ENCODE peak calls at places on chromosomes 2 and 18, in nine cellular contexts. Q, F, R, M, G, H, U, Y and K are unnamed samples.

GRCh38 chr2:39881948-39882347 is 102.9 kb upstream of the THUMPD2 start:
- DNase-seq in Q (no peak), F (no peak), R (no peak), M (no peak), G (no peak), H (no peak), U (peak; percentile 6), Y (no peak), K (no peak)

GRCh38 chr18:59795882-59796281 is 98.7 kb upstream of the CCBE1 start:
- DNase-seq in Q (no peak), F (no peak), R (no peak), M (no peak), G (no peak), H (no peak), U (no peak), Y (no peak), K (no peak)

GRCh38 chr18:56003651-56004050 is 415.7 kb upstream of the TCF4 start:
- DNase-seq in Q (no peak), F (no peak), R (peak; percentile 45), M (no peak), G (no peak), H (no peak), U (no peak), Y (no peak), K (no peak)

GRCh38 chr2:207487650-207488315 is 42.0 kb upstream of the CREB1 start:
- DNase-seq in Q (no peak), F (no peak), R (no peak), M (peak; percentile 77), G (no peak), H (no peak), U (peak; percentile 86), Y (no peak), K (no peak)

GRCh38 chr2:161681043-161681442 is 56.8 kb downstream of the SLC4A10 start:
- DNase-seq in Q (peak; percentile 37), F (no peak), R (no peak), M (peak; percentile 39), G (no peak), H (no peak), U (no peak), Y (no peak), K (no peak)

GRCh38 chr2:11466307-11467125 is 555 bp upstream of the E2F6 start:
- DNase-seq in Q (no peak), F (no peak), R (no peak), M (no peak), G (no peak), H (no peak), U (no peak), Y (no peak), K (no peak)

GRCh38 chr2:196252408-196253114 is 81.2 kb upstream of the STK17B start:
- DNase-seq in Q (no peak), F (no peak), R (no peak), M (no peak), G (no peak), H (no peak), U (no peak), Y (no peak), K (no peak)

GRCh38 chr2:230472619-230473018 is 56.6 kb downstream of the SP100 start:
- DNase-seq in Q (peak; percentile 41), F (no peak), R (no peak), M (peak; percentile 43), G (no peak), H (no peak), U (peak; percentile 29), Y (peak; percentile 34), K (no peak)

GRCh38 chr2:148906136-148906535 is 31.1 kb downstream of the KIF5C start:
- DNase-seq in Q (no peak), F (no peak), R (no peak), M (no peak), G (no peak), H (no peak), U (no peak), Y (no peak), K (no peak)

GRCh38 chr2:218671077-218671653 is 637 bp downstream of the RNF25 start:
- DNase-seq in Q (peak; percentile 20), F (no peak), R (no peak), M (peak; percentile 9), G (no peak), H (peak; percentile 14), U (peak; percentile 71), Y (no peak), K (no peak)

GRCh38 chr2:119703526-119703925 is 24.5 kb downstream of the TMEM177 start:
- DNase-seq in Q (no peak), F (no peak), R (no peak), M (no peak), G (no peak), H (no peak), U (no peak), Y (no peak), K (no peak)

GRCh38 chr2:143701785-143702184 is 572.6 kb downstream of the ARHGAP15 start:
- DNase-seq in Q (no peak), F (no peak), R (no peak), M (no peak), G (no peak), H (no peak), U (no peak), Y (no peak), K (no peak)

GRCh38 chr2:20422679-20423271 is 24.1 kb upstream of the RHOB start:
- DNase-seq in Q (no peak), F (peak; percentile 49), R (peak; percentile 43), M (peak; percentile 57), G (no peak), H (peak; percentile 62), U (peak; percentile 60), Y (no peak), K (no peak)

DNA sequence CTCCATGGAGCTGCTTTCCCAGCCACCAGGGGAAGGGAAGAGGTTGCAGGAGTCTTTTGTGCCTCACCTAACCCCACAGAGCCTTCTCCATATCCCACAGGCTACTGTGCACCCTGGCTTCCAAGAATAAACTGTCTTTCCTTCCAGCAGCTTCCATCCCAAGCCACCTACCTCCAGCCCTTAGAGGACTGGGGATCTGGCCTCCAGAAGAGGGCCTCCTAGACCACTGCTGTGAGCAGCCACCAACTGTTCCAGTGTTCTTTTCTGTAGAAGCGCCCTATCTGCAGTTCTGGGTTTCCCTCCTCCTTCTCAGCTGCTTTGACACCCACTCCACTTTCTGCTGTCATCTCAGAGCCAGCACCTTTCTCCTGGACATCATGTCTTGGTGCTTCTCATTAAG is 30.7 kb upstream of the REG3G start:
- DNase-seq in Q (no peak), F (no peak), R (no peak), M (no peak), G (no peak), H (no peak), U (no peak), Y (no peak), K (no peak)
- H3K27ac ChIP-seq in Q (no peak overlapping the region), F (no peak overlapping the region), R (no peak overlapping the region), M (no peak overlapping the region), G (no peak overlapping the region), H (no peak overlapping the region), U (no peak overlapping the region), Y (no peak overlapping the region), K (no peak overlapping the region)

DNA sequence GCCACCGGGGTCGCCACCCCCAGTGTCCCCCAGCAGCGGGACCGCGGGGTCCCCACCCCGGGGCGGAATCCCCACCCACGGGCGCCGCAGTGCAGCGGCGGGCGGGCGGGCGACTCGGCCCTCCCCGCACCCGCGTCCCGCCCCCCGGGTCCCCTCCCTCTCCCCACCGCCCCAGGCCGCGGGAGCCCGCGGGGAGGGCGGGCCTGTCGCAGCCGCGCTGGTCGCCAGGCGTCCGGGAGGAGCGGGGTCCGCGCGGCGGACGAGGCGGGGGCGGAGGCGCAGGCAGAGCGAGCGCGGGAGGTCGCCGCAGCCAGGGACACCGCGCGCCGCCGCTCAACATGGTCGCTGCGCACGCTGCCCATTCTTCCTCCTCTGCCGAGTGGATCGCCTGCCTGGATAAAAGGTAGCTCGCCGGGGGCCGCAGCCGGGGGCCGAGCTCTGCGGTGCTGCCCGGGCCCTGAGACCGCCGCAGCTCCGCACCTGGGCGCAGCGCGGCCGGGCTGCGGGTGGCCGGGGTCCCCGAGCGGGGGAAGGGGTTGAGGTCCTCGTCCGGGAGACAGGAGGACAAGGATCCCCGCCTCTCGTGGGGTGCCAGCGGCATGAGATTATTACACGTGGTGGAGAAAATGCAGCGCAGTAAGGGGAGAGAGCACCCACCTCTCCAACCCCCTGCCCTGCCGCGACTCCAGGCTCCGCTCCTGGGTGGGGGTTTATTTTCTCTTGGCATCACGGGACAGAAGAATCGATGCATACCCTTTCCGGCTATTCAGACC is at the start of gene RAPGEF4:
- DNase-seq in Q (no peak), F (no peak), R (no peak), M (no peak), G (no peak), H (peak; percentile 64), U (no peak), Y (no peak), K (no peak)
- H3K27ac ChIP-seq in Q (no peak within 1 kb of the TSS), F (no peak within 1 kb of the TSS), R (no peak within 1 kb of the TSS), M (no peak within 1 kb of the TSS), G (no peak within 1 kb of the TSS), H (no peak within 1 kb of the TSS), U (no peak within 1 kb of the TSS), Y (no peak within 1 kb of the TSS), K (peak within 1 kb of the TSS; percentile 67)

DNA sequence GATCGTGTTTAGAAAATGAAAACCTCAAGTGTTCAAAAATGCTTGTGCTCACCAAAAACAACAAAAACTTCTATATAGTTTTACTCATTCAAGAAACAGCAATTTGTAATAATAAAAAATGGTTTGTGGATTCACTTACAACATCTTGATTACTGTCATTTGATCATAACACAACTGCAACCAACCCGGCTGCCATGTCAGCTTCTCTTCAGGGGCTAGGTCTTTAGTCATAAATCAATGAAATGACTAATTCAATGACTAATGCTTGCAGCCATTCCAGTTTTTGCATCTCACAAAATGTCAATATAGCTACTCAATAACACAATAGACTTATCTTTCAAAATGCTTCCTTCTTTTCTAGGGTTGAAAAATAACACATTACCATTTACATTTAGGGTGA is 128.0 kb downstream of the OLA1 start:
- DNase-seq in Q (peak; percentile 6), F (no peak), R (no peak), M (no peak), G (no peak), H (no peak), U (peak; percentile 42), Y (no peak), K (no peak)
- H3K27ac ChIP-seq in Q (peak overlapping the region; percentile 29), F (no peak overlapping the region), R (no peak overlapping the region), M (no peak overlapping the region), G (no peak overlapping the region), H (peak overlapping the region; percentile 10), U (no peak overlapping the region), Y (no peak overlapping the region), K (no peak overlapping the region)

GRCh38 chr2:238286551-238286950 is 1.9 kb downstream of the PER2 start:
- DNase-seq in Q (no peak), F (peak; percentile 74), R (peak; percentile 66), M (peak; percentile 80), G (peak; percentile 73), H (no peak), U (peak; percentile 93), Y (no peak), K (no peak)

GRCh38 chr2:238286095-238286494 is 2.3 kb downstream of the PER2 start:
- DNase-seq in Q (no peak), F (no peak), R (no peak), M (no peak), G (no peak), H (no peak), U (no peak), Y (no peak), K (no peak)

GRCh38 chr2:238287702-238288649 is at the start of gene PER2:
- DNase-seq in Q (peak; percentile 82), F (peak; percentile 69), R (peak; percentile 76), M (peak; percentile 81), G (peak; percentile 63), H (peak; percentile 79), U (peak; percentile 98), Y (no peak), K (no peak)

GRCh38 chr2:238285653-238286082 is 2.7 kb downstream of the PER2 start:
- DNase-seq in Q (peak; percentile 84), F (peak; percentile 86), R (peak; percentile 64), M (peak; percentile 95), G (peak; percentile 85), H (peak; percentile 54), U (peak; percentile 99), Y (no peak), K (no peak)

GRCh38 chr2:238286987-238287386 is 1.4 kb downstream of the PER2 start:
- DNase-seq in Q (no peak), F (no peak), R (peak; percentile 23), M (no peak), G (no peak), H (no peak), U (no peak), Y (no peak), K (peak; percentile 39)
- H3K27ac ChIP-seq in Q (peak overlapping the region; percentile 91), F (peak overlapping the region; percentile 90), R (peak overlapping the region; percentile 90), M (no peak overlapping the region), G (peak overlapping the region; percentile 87), H (no peak overlapping the region), U (peak overlapping the region; percentile 83), Y (no peak overlapping the region), K (peak overlapping the region; percentile 88)